ENCODE peak calls at places on chromosomes 11 and 22, in four cellular contexts. One of them, this sample, is unnamed.
A peak's percentile ranks its signal among the peaks of the same experiment; 100 is the strongest.

GRCh38 chr11:4459470-4459869 is 10.4 kb downstream of the OR52K2 start:
- DNase-seq in WERI-Rb-1: no peak
- DNase-seq in pancreas: no peak
- DNase-seq in SJSA1: no peak
- DNase-seq in this sample: no peak

GRCh38 chr11:44409558-44410236 is 99.8 kb upstream of the ALX4 start:
- DNase-seq in SJSA1: no peak
- DNase-seq in WERI-Rb-1: no peak
- DNase-seq in pancreas: no peak
- DNase-seq in this sample: no peak

GRCh38 chr22:30260276-30260675 is 6.4 kb downstream of the OSM start:
- DNase-seq in WERI-Rb-1: no peak
- DNase-seq in pancreas: no peak
- DNase-seq in SJSA1: no peak
- DNase-seq in this sample: no peak

GRCh38 chr11:35402751-35403454 is 16.5 kb downstream of the SLC1A2 start:
- DNase-seq in WERI-Rb-1: no peak
- DNase-seq in SJSA1: no peak
- DNase-seq in pancreas: no peak
- DNase-seq in this sample: no peak

GRCh38 chr11:58024601-58025091 is 965 bp downstream of the OR9Q1 start:
- DNase-seq in SJSA1: no peak
- DNase-seq in pancreas: peak; percentile 58
- DNase-seq in WERI-Rb-1: no peak
- DNase-seq in this sample: no peak

GRCh38 chr11:100151944-100152343 is 535.1 kb upstream of the ARHGAP42 start:
- DNase-seq in pancreas: no peak
- DNase-seq in WERI-Rb-1: no peak
- DNase-seq in SJSA1: peak; percentile 77
- DNase-seq in this sample: no peak

GRCh38 chr11:7677071-7677470 is 3.8 kb upstream of the CYB5R2 start:
- DNase-seq in WERI-Rb-1: no peak
- DNase-seq in pancreas: no peak
- DNase-seq in SJSA1: no peak
- DNase-seq in this sample: no peak

GRCh38 chr11:60305906-60306619 is 21.0 kb upstream of the MS4A6E start:
- DNase-seq in SJSA1: peak; percentile 57
- DNase-seq in WERI-Rb-1: no peak
- DNase-seq in pancreas: no peak
- DNase-seq in this sample: no peak

GRCh38 chr11:34342008-34342533 is 15.7 kb downstream of the ABTB2 start:
- DNase-seq in SJSA1: no peak
- DNase-seq in pancreas: no peak
- DNase-seq in WERI-Rb-1: no peak
- DNase-seq in this sample: no peak

GRCh38 chr11:28767574-28767973 is 659.4 kb downstream of the METTL15 start:
- DNase-seq in pancreas: no peak
- DNase-seq in WERI-Rb-1: no peak
- DNase-seq in SJSA1: no peak
- DNase-seq in this sample: no peak

GRCh38 chr11:125372911-125373310 is 123.2 kb downstream of the FEZ1 start:
- DNase-seq in pancreas: no peak
- DNase-seq in SJSA1: no peak
- DNase-seq in WERI-Rb-1: no peak
- DNase-seq in this sample: no peak

GRCh38 chr22:24736526-24737050 is 37.9 kb downstream of the PIWIL3 start:
- DNase-seq in pancreas: no peak
- DNase-seq in SJSA1: no peak
- DNase-seq in WERI-Rb-1: no peak
- DNase-seq in this sample: no peak

GRCh38 chr11:8224161-8224591 is 39.5 kb downstream of the LMO1 start:
- DNase-seq in SJSA1: no peak
- DNase-seq in WERI-Rb-1: no peak
- DNase-seq in pancreas: no peak
- DNase-seq in this sample: no peak

GRCh38 chr11:73889019-73889418 is 12.2 kb downstream of the PAAF1 start:
- DNase-seq in pancreas: no peak
- DNase-seq in WERI-Rb-1: no peak
- DNase-seq in SJSA1: no peak
- DNase-seq in this sample: no peak

GRCh38 chr22:44671742-44672141 is 30.3 kb upstream of the PRR5 start:
- DNase-seq in pancreas: no peak
- DNase-seq in SJSA1: no peak
- DNase-seq in WERI-Rb-1: no peak
- DNase-seq in this sample: no peak

GRCh38 chr22:39712938-39713525 is 142.5 kb downstream of the CACNA1I start:
- DNase-seq in WERI-Rb-1: no peak
- DNase-seq in SJSA1: no peak
- DNase-seq in pancreas: no peak
- DNase-seq in this sample: no peak

GRCh38 chr22:29148826-29149225 is 56.9 kb upstream of the EMID1 start:
- DNase-seq in pancreas: no peak
- DNase-seq in SJSA1: no peak
- DNase-seq in WERI-Rb-1: no peak
- DNase-seq in this sample: no peak

GRCh38 chr22:35399114-35399677 is 744 bp upstream of the MCM5 start:
- DNase-seq in pancreas: no peak
- DNase-seq in WERI-Rb-1: no peak
- DNase-seq in SJSA1: no peak
- DNase-seq in this sample: no peak

GRCh38 chr11:93686226-93686625 is 24.7 kb downstream of the CEP295 start:
- DNase-seq in pancreas: no peak
- DNase-seq in SJSA1: no peak
- DNase-seq in WERI-Rb-1: no peak
- DNase-seq in this sample: no peak

GRCh38 chr11:13304655-13305340 is 27.2 kb downstream of the BMAL1 start:
- DNase-seq in WERI-Rb-1: no peak
- DNase-seq in SJSA1: no peak
- DNase-seq in pancreas: no peak
- DNase-seq in this sample: no peak

GRCh38 chr11:75014129-75014528 is 25.4 kb downstream of the NEU3 start:
- DNase-seq in SJSA1: no peak
- DNase-seq in pancreas: no peak
- DNase-seq in WERI-Rb-1: no peak
- DNase-seq in this sample: peak; percentile 77

GRCh38 chr11:125141686-125142535 is 22.6 kb upstream of the PKNOX2 start:
- DNase-seq in SJSA1: peak; percentile 44
- DNase-seq in WERI-Rb-1: peak; percentile 64
- DNase-seq in pancreas: peak; percentile 44
- DNase-seq in this sample: no peak

GRCh38 chr11:122323754-122324421 is 207.9 kb upstream of the BLID start:
- DNase-seq in SJSA1: no peak
- DNase-seq in pancreas: no peak
- DNase-seq in WERI-Rb-1: no peak
- DNase-seq in this sample: no peak

GRCh38 chr11:12053606-12054361 is 45.4 kb upstream of the DKK3 start:
- DNase-seq in pancreas: no peak
- DNase-seq in SJSA1: no peak
- DNase-seq in WERI-Rb-1: no peak
- DNase-seq in this sample: no peak

DNA sequence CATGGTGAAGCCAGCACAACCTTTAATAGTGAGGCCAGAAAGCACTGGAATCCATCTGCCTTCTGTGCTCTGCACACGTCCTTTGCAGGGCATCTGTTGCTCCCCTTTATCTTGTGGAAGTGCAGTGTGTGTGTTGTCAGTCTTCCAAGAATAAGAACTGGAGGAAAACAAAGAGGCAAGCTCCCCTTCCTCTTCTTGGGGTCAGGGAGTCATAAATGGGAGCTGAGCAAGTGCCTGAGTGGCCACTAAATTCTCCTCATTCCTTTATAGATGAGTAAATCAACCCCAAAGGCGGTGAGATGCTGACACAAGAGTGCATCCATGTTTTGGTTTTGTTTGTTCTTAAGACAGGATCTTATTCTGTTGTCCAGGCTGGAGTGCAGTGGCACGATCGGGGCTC is 38.3 kb downstream of the WT1 start:
- DNase-seq in pancreas: no peak
- DNase-seq in WERI-Rb-1: no peak
- DNase-seq in SJSA1: no peak
- DNase-seq in this sample: no peak
- H3K27me3 ChIP-seq in pancreas: no peaks in the 10 kb centered on the region
- H3K27me3 ChIP-seq in WERI-Rb-1: peaks cover 41% of the 10 kb centered on the region
- H3K27me3 ChIP-seq in SJSA1: peaks cover 3% of the 10 kb centered on the region
- H3K27me3 ChIP-seq in this sample: peaks cover 8% of the 10 kb centered on the region

DNA sequence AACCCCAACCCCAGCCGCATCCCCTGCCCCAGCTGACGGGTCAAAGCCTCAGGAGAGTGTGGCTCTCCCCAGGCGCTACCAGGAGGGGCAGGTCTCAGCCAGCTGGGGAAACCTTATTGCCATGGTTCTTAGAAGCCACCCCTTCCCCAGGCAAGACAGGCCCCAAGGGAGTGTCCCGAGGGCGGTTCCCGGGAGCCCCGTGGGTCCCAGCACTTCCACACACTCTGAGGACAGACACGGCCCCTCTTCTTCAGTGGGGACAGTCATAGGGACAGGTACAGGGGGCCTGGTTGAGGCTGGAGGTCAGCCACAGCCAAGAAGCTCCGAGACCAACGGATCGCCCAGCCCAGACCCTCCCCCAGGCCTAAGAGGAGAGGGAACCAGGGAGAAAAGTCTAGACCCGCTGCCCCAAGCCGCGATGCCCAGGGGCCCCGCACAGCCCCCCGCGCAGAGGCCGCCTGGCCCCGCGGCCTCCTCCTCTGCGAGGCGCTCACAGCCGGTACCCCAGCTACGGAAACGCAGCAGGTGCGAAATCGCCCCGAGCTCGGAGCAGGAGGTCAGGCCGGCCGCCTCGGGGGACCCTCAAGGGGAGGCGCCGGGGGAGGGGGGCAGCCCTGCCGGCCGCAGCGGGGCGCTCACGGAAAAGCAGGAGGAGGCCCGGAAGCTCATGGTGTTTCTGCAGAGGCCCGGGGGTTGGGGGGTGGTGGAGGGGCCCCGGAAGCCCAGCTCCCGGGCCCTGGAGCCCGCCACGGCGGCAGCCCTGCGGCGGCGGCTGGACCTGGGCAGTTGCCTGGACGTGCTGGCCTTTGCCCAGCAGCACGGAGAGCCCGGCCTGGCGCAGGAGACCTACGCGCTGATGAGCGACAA is 2.6 kb downstream of the KLHDC7B start:
- DNase-seq in WERI-Rb-1: no peak
- DNase-seq in SJSA1: no peak
- DNase-seq in pancreas: peak; percentile 57
- DNase-seq in this sample: no peak
- H3K27ac ChIP-seq in WERI-Rb-1: no peak overlapping the region
- H3K27ac ChIP-seq in SJSA1: no peak overlapping the region
- H3K27ac ChIP-seq in pancreas: no peak overlapping the region
- H3K27ac ChIP-seq in this sample: no peak overlapping the region

GRCh38 chr22:33062402-33062801 is 4.2 kb upstream of the SYN3 start:
- DNase-seq in WERI-Rb-1: no peak
- DNase-seq in SJSA1: no peak
- DNase-seq in pancreas: no peak
- DNase-seq in this sample: no peak

GRCh38 chr22:33054276-33054675 is 3.9 kb downstream of the SYN3 start:
- DNase-seq in pancreas: no peak
- DNase-seq in SJSA1: no peak
- DNase-seq in WERI-Rb-1: no peak
- DNase-seq in this sample: no peak

GRCh38 chr22:33056108-33056507 is 2.1 kb downstream of the SYN3 start:
- DNase-seq in WERI-Rb-1: no peak
- DNase-seq in SJSA1: no peak
- DNase-seq in pancreas: no peak
- DNase-seq in this sample: no peak

GRCh38 chr22:33053323-33053722 is 4.9 kb downstream of the SYN3 start:
- DNase-seq in WERI-Rb-1: no peak
- DNase-seq in SJSA1: no peak
- DNase-seq in pancreas: no peak
- DNase-seq in this sample: no peak

DNA sequence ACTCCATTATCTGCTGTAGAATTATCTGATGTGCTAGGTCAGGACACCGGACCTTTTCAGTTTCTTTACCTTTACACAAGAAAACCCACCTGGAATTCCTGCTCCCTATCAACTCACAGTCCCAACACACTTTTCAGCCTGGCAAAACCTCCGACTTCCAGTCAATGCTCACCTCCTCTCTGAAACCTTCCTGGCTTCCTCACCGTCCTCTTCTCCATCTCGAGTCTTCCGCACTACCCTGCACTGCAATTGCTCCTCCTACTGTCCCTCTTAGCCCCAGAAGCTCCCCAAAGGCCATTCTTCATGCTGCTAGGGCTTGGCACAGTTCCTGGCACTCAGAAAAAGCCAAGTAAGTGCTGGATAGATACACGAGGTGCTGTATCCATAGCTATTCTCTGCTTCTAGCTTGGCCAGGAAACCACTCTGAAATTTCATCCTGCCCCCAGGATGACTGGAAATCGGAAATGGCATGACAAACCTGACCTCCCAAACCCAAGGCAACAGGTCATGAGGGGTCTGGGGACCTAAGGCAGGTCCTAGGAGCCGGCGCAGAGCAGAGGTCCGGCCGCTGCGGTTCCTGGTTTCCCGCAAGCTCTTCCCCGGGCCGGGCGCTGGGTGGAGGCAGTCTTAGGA is 702 bp downstream of the SYN3 start:
- DNase-seq in pancreas: no peak
- DNase-seq in WERI-Rb-1: no peak
- DNase-seq in SJSA1: no peak
- DNase-seq in this sample: no peak
- H3K27me3 ChIP-seq in pancreas: no peaks in the 10 kb centered on the region
- H3K27me3 ChIP-seq in WERI-Rb-1: peaks cover 14% of the 10 kb centered on the region
- H3K27me3 ChIP-seq in SJSA1: peaks cover 38% of the 10 kb centered on the region
- H3K27me3 ChIP-seq in this sample: peaks cover 14% of the 10 kb centered on the region

DNA sequence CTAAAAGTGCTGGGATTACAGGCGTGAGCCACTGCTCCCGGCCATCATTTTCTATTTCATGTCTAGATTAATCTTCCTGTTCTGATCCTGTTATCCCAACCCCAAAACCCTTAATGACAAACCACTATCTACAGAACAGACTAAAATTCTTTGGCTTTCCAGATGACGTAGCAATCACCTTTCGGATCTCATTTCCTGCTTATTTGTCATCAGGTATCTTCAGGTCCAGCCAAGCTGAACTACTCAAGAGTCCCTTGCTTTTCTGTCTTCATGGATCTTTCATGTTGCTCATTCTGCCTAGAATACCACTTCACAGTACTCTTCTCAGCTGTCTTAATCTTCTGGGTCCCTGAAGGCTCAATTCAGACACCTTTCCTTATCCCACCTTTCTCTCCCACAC is 27.4 kb upstream of the IPO7 start:
- DNase-seq in pancreas: no peak
- DNase-seq in WERI-Rb-1: no peak
- DNase-seq in SJSA1: no peak
- DNase-seq in this sample: no peak
- H3K27ac ChIP-seq in pancreas: no peak overlapping the region
- H3K27ac ChIP-seq in WERI-Rb-1: no peak overlapping the region
- H3K27ac ChIP-seq in SJSA1: no peak overlapping the region
- H3K27ac ChIP-seq in this sample: no peak overlapping the region

DNA sequence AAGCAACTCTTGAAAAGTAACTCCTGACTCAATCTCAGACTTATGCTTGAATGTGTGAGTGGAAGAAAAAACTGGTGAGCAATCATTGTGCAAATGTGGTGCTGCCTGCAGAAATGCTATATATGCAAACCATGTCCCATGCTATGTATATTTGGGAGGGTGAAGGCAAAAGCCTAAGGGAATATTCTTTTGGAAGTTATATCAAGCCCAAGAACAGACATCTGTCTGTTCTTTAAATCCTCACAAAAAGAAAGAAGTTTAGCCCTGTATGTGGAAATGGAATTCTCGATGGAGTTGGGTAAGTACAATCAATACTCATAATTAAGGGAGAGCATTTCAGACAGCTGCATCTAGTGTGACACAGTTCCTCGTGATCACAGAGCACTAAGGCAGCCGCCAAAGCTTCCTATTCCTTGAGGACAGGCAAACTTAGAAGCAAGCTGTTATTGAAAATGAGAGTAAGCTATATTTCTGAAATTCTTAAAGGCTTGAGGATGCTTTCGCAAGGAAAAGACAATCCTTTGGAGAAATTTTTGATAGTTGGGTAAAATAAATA is 406.5 kb upstream of the CHORDC1 start:
- DNase-seq in SJSA1: no peak
- DNase-seq in WERI-Rb-1: no peak
- DNase-seq in pancreas: no peak
- DNase-seq in this sample: no peak
- H3K27me3 ChIP-seq in SJSA1: no peaks in the 10 kb centered on the region
- H3K27me3 ChIP-seq in WERI-Rb-1: no peaks in the 10 kb centered on the region
- H3K27me3 ChIP-seq in pancreas: no peaks in the 10 kb centered on the region
- H3K27me3 ChIP-seq in this sample: no peaks in the 10 kb centered on the region